ENCODE peak calls at places on chromosomes 5 and 9, in nine cellular contexts. E, F, O, W, H, K, U, D and A are unnamed samples. For H3K27me3, the result is how much of the 10 kb centered on the place peaks cover.

GRCh38 chr9:32873131-32873530 is 89.8 kb downstream of the TMEM215 start:
- DNase-seq in E (no peak), F (no peak), O (no peak), W (no peak), H (no peak), K (no peak), U (no peak), D (no peak), A (no peak)

GRCh38 chr9:130860458-130861316 is 25.6 kb downstream of the ABL1 start:
- DNase-seq in E (peak), F (peak), O (peak), W (peak), H (peak), K (no peak), U (no peak), D (peak), A (no peak)

GRCh38 chr9:35907732-35908483 is 1.4 kb upstream of the SPAAR start:
- DNase-seq in E (no peak), F (peak), O (peak), W (peak), H (peak), K (no peak), U (no peak), D (peak), A (no peak)

GRCh38 chr9:114228034-114228808 is 72.9 kb downstream of the COL27A1 start:
- DNase-seq in E (no peak), F (no peak), O (no peak), W (no peak), H (no peak), K (no peak), U (no peak), D (no peak), A (no peak)

GRCh38 chr5:7606840-7607453 is 211.0 kb downstream of the ADCY2 start:
- DNase-seq in E (no peak), F (no peak), O (no peak), W (no peak), H (no peak), K (peak), U (no peak), D (no peak), A (no peak)

GRCh38 chr9:131590907-131591844 is 45.9 kb downstream of the PRRT1B start:
- DNase-seq in E (peak), F (peak), O (peak), W (peak), H (peak), K (peak), U (peak), D (peak), A (peak)

GRCh38 chr9:136051568-136052432 is 43.3 kb downstream of the NACC2 start:
- DNase-seq in E (peak), F (peak), O (peak), W (peak), H (no peak), K (peak), U (no peak), D (peak), A (no peak)

GRCh38 chr5:79111387-79111959 is at the start of gene BHMT:
- DNase-seq in E (peak), F (peak), O (no peak), W (no peak), H (no peak), K (no peak), U (no peak), D (no peak), A (no peak)

GRCh38 chr9:34227445-34227844 is 48.6 kb downstream of the UBAP1 start:
- DNase-seq in E (no peak), F (no peak), O (no peak), W (no peak), H (no peak), K (no peak), U (no peak), D (no peak), A (no peak)

DNA sequence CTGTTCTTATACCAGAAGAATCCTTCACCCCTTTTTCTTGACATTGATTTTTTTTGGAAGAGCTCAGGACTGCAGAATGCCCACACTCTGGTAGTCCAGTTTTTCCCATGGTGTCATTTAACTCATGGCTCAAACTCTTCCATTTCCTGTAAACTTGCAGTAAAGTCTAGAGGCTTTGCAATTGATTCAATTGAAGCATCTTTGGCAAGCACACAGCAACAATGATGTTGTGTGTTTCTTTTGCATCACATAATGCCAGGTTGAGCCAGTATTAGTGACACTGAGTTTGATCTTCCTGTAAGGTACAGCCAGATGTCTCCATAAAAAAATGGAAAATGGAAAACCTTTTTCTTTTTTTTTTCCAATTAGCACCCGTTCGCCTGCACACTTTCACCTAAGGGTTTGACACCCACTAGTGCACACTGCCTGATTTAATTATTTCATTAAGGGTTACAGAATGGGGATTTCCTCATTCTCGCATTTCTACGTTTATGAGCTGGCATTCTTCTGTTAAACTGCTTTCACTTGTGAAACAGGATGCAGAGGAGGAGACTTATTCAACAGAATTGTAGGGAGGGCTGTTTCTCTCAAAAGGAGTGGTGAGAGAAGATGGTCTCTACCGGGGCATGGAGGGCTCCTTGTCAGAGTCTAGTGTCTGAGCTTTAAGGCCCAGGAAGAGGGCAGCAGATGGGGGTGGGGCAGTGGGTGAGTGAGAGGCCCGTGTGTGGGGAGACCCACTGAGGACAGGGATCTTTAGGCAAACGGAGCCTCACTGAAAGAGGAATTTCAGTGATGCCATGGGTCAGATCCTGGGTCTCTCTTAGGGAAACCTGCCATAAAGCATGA is 2.2 kb upstream of the S1PR3 start:
- DNase-seq in E (no peak), F (no peak), O (no peak), W (no peak), H (no peak), K (no peak), U (no peak), D (peak), A (no peak)
- H3K4me3 ChIP-seq in E (no peak), F (no peak), O (no peak), W (no peak), H (no peak), K (no peak), U (no peak), D (peak), A (no peak)

GRCh38 chr5:35171108-35171507 is 59.2 kb downstream of the PRLR start:
- DNase-seq in E (no peak), F (no peak), O (no peak), W (no peak), H (no peak), K (no peak), U (no peak), D (no peak), A (no peak)

GRCh38 chr5:35164860-35165542 is 65.3 kb downstream of the PRLR start:
- DNase-seq in E (no peak), F (no peak), O (no peak), W (no peak), H (no peak), K (no peak), U (no peak), D (no peak), A (no peak)

GRCh38 chr5:35161637-35162248 is 68.5 kb downstream of the PRLR start:
- DNase-seq in E (no peak), F (no peak), O (no peak), W (no peak), H (peak), K (no peak), U (no peak), D (no peak), A (no peak)

GRCh38 chr5:35162848-35163770 is 67.2 kb downstream of the PRLR start:
- DNase-seq in E (no peak), F (no peak), O (no peak), W (no peak), H (no peak), K (no peak), U (no peak), D (no peak), A (no peak)

GRCh38 chr5:35166043-35166442 is 64.2 kb downstream of the PRLR start:
- DNase-seq in E (no peak), F (no peak), O (no peak), W (no peak), H (no peak), K (no peak), U (no peak), D (no peak), A (no peak)
- H3K27me3 ChIP-seq in E (under half), F (under half), O (under half), W (under half), H (under half), K (under half), U (under half), D (under half), A (under half)

GRCh38 chr5:43016217-43016779 is 23.8 kb downstream of the ANXA2R start:
- DNase-seq in E (no peak), F (no peak), O (no peak), W (no peak), H (no peak), K (no peak), U (no peak), D (no peak), A (no peak)
- H3K4me3 ChIP-seq in E (no peak), F (no peak), O (no peak), W (no peak), H (no peak), K (no peak), U (peak), D (peak), A (no peak)

DNA sequence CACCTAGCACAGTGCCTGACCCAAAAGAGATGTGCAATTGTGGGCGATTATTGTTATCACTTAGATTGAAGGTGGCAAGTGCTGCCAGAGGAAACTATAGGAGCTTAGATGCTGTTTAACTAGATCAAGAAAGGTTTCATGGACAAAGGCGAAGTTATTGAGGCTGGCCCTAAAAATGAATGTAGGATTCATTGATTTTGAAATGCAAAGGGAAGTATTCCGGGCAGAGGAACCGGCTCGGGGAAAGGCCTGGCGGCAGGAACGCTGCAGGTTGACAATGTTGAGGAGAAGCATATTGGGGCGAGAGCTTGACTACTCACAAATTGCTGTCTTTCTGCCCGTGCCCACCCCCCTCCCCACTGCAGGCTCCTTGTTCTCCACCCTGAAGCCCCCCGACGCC is 37.4 kb upstream of the TTC1 start:
- DNase-seq in E (no peak), F (no peak), O (no peak), W (no peak), H (no peak), K (no peak), U (no peak), D (no peak), A (no peak)
- H3K27me3 ChIP-seq in E (half or more), F (half or more), O (under half), W (under half), H (under half), K (under half), U (under half), D (under half), A (under half)

GRCh38 chr5:93076096-93076495 is 504.9 kb downstream of the NR2F1-AS1 start:
- DNase-seq in E (no peak), F (no peak), O (no peak), W (no peak), H (no peak), K (no peak), U (no peak), D (no peak), A (no peak)

GRCh38 chr5:93073547-93073946 is 507.5 kb downstream of the NR2F1-AS1 start:
- DNase-seq in E (no peak), F (no peak), O (no peak), W (no peak), H (no peak), K (no peak), U (no peak), D (no peak), A (no peak)

GRCh38 chr5:93076566-93076965 is 504.5 kb downstream of the NR2F1-AS1 start:
- DNase-seq in E (no peak), F (no peak), O (no peak), W (no peak), H (no peak), K (no peak), U (no peak), D (no peak), A (no peak)

GRCh38 chr5:93079046-93079445 is 502.0 kb downstream of the NR2F1-AS1 start:
- DNase-seq in E (no peak), F (no peak), O (no peak), W (no peak), H (no peak), K (no peak), U (no peak), D (no peak), A (no peak)

GRCh38 chr5:93078082-93079038 is 502.7 kb downstream of the NR2F1-AS1 start:
- DNase-seq in E (no peak), F (peak), O (peak), W (peak), H (no peak), K (peak), U (peak), D (peak), A (no peak)
- H3K4me3 ChIP-seq in E (no peak), F (no peak), O (no peak), W (peak), H (no peak), K (no peak), U (peak), D (peak), A (no peak)

GRCh38 chr9:26033346-26033745 is 355.1 kb upstream of the TUSC1 start:
- DNase-seq in E (no peak), F (no peak), O (no peak), W (no peak), H (no peak), K (no peak), U (no peak), D (no peak), A (no peak)
- H3K27me3 ChIP-seq in E (under half), F (under half), O (under half), W (under half), H (under half), K (under half), U (under half), D (under half), A (under half)

GRCh38 chr5:109105631-109106267 is 304.0 kb downstream of the PJA2 start:
- DNase-seq in E (no peak), F (peak), O (no peak), W (no peak), H (no peak), K (no peak), U (no peak), D (peak), A (no peak)
- H3K4me3 ChIP-seq in E (no peak), F (no peak), O (no peak), W (no peak), H (no peak), K (no peak), U (no peak), D (peak), A (no peak)

GRCh38 chr5:141882594-141883183 is 4.5 kb upstream of the PCDH1 start:
- DNase-seq in E (no peak), F (peak), O (no peak), W (no peak), H (no peak), K (no peak), U (no peak), D (no peak), A (no peak)
- H3K27me3 ChIP-seq in E (half or more), F (half or more), O (under half), W (under half), H (under half), K (under half), U (under half), D (half or more), A (under half)

GRCh38 chr9:38017885-38018186 is 51.2 kb downstream of the SHB start:
- DNase-seq in E (no peak), F (no peak), O (no peak), W (no peak), H (no peak), K (no peak), U (no peak), D (peak), A (no peak)

GRCh38 chr9:38020251-38021076 is 48.6 kb downstream of the SHB start:
- DNase-seq in E (no peak), F (no peak), O (no peak), W (no peak), H (no peak), K (no peak), U (no peak), D (no peak), A (no peak)

GRCh38 chr9:38019731-38020130 is 49.3 kb downstream of the SHB start:
- DNase-seq in E (no peak), F (no peak), O (no peak), W (no peak), H (no peak), K (no peak), U (no peak), D (no peak), A (no peak)

GRCh38 chr9:38018230-38018963 is 50.6 kb downstream of the SHB start:
- DNase-seq in E (no peak), F (no peak), O (no peak), W (no peak), H (no peak), K (no peak), U (no peak), D (no peak), A (no peak)

GRCh38 chr9:38018964-38019602 is 49.9 kb downstream of the SHB start:
- DNase-seq in E (no peak), F (peak), O (peak), W (no peak), H (no peak), K (no peak), U (no peak), D (peak), A (no peak)
- H3K4me3 ChIP-seq in E (no peak), F (no peak), O (no peak), W (no peak), H (no peak), K (no peak), U (no peak), D (no peak), A (no peak)

GRCh38 chr5:116308391-116308790 is 223.6 kb downstream of the COMMD10 start:
- DNase-seq in E (no peak), F (no peak), O (no peak), W (no peak), H (no peak), K (no peak), U (no peak), D (no peak), A (no peak)
- H3K27me3 ChIP-seq in E (under half), F (under half), O (under half), W (under half), H (under half), K (under half), U (under half), D (under half), A (under half)